ENCODE peak calls at places on chromosomes 2 and 18, in eight cellular contexts. S is fibroblast of lung, R is AG10803, Z is thyroid gland, J is ascending aorta, O is heart right ventricle, W is PC-3, C is right atrium auricular region. F is an unnamed sample.

GRCh38 chr2:100879296-100879695 is 59.4 kb downstream of the NPAS2 start:
- DNase-seq in S (no peak), R (no peak), Z (no peak), J (no peak), O (no peak), W (no peak), C (no peak), F (no peak)

GRCh38 chr2:187617925-187618324 is 63.7 kb upstream of the TFPI start:
- DNase-seq in S (no peak), R (no peak), Z (no peak), J (no peak), O (no peak), W (no peak), C (no peak), F (no peak)

GRCh38 chr2:20585351-20585709 is 65.6 kb downstream of the HS1BP3 start:
- DNase-seq in S (no peak), R (no peak), Z (no peak), J (no peak), O (no peak), W (no peak), C (no peak), F (no peak)

GRCh38 chr2:168254158-168254935 is 7.0 kb upstream of the STK39 start:
- DNase-seq in S (peak), R (peak), Z (no peak), J (no peak), O (no peak), W (peak), C (no peak), F (no peak)

GRCh38 chr18:74316257-74317180 is 880 bp downstream of the C18orf63 start:
- DNase-seq in S (peak), R (peak), Z (no peak), J (no peak), O (no peak), W (peak), C (no peak), F (peak)

GRCh38 chr2:101125799-101126198 is 25.4 kb downstream of the TBC1D8 start:
- DNase-seq in S (no peak), R (no peak), Z (no peak), J (no peak), O (no peak), W (no peak), C (no peak), F (no peak)

GRCh38 chr2:71243548-71244301 is 16.8 kb upstream of the PAIP2B start:
- DNase-seq in S (no peak), R (no peak), Z (no peak), J (no peak), O (peak), W (no peak), C (no peak), F (no peak)

GRCh38 chr2:142254057-142254456 is 123.2 kb upstream of the LRP1B start:
- DNase-seq in S (no peak), R (no peak), Z (no peak), J (no peak), O (no peak), W (no peak), C (no peak), F (no peak)

GRCh38 chr2:134927195-134927594 is 8.6 kb downstream of the CCNT2 start:
- DNase-seq in S (peak), R (peak), Z (no peak), J (no peak), O (no peak), W (peak), C (no peak), F (no peak)

GRCh38 chr2:192148620-192149321 is 46.0 kb downstream of the TMEFF2 start:
- DNase-seq in S (peak), R (peak), Z (peak), J (no peak), O (no peak), W (no peak), C (no peak), F (no peak)

GRCh38 chr2:15711126-15711860 is 119.6 kb downstream of the DDX1 start:
- DNase-seq in S (no peak), R (no peak), Z (no peak), J (no peak), O (no peak), W (no peak), C (no peak), F (no peak)

DNA sequence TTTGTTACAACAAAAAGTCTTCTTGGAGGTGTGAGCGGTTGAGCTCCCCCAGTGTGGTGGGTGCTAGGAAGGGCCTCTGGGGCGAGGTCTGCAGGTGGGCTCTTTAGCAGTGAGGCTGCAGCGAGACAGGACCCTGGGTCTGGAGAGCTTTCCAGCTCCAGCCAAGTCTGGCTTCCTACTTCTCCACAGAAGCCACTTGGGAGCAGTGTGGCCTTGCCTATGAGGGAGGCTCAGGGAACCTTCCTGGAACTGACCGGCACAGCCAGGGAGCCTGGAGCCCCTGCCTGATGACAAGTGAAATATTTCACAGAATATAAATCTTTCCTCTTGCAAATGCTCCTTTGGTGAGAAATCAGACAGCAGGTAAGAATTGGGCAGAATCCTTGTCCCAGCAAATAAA is 289.6 kb upstream of the SPRED2 start:
- DNase-seq in S (peak), R (peak), Z (peak), J (no peak), O (peak), W (peak), C (no peak), F (peak)
- TF ChIP-seq CTCF in S (peak), R (peak), Z (no peak), J (peak), O (no peak), W (peak), C (no peak), F (no peak)

DNA sequence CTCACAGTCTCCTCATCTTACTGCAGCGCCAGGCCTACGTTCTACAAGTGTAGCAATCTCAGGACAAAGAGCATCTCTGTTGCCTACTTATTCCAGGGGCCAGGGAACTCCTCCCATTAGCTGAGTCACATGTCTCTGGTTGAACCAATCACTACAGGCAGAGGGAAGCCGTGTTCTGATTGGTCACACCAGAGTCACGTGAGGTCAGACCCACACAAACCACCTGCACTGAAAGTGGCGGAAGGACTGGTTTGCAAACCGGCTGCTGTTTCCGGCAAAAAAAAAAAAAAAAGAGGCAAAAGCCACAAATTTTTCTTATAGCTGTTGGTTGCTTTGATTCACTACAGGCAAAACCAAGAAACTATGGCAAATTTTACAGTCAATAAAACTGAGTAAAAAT is 21.9 kb upstream of the USP14 start:
- DNase-seq in S (no peak), R (no peak), Z (no peak), J (no peak), O (no peak), W (no peak), C (no peak), F (no peak)
- TF ChIP-seq CTCF in S (no peak), R (no peak), Z (no peak), J (no peak), O (no peak), W (no peak), C (no peak), F (no peak)

DNA sequence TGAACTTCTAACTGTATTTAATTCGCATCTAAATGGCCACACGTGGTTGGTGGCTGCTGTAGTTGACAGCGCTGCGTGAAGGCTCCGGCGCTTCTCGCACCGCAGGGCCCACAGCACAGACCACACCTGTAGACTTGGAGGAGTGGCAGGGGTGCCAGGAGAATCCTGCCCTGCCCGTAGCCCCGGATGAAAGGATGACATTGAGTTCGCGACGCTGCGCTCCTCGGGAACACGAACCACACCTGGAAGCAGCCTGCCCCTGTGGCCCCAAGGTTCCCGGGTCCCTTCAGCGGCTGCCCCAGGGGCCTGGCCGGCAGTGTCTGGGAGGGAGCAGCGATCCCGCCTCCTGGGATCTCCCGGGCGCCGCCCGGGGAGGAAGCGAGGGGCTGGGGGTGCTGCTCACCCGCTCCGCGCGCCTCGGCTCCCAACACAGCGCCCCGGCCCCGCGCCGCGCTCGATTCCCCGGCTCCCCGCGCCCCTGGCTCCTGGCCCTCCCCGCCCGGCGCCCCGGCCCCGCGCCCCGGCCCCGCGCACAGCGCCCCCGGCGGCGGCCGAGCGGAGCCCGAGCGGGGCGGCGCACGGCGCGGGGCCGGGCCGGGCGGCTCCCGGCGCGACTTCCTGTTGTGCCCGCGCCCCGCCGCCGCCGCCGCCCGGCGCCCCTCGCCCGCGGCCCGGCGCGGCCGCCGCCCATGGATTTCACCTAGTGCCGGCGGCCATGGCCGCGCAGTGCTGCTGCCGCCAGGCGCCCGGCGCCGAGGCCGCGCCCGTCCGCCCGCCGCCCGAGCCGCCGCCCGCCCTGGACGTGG is at the start of gene RNPEPL1:
- DNase-seq in S (peak), R (no peak), Z (peak), J (peak), O (peak), W (peak), C (no peak), F (peak)
- TF ChIP-seq CTCF in S (no peak), R (peak), Z (no peak), J (no peak), O (no peak), W (no peak), C (no peak), F (no peak)

GRCh38 chr2:115303-115702 is 69.0 kb upstream of the FAM110C start:
- DNase-seq in S (no peak), R (no peak), Z (peak), J (no peak), O (no peak), W (peak), C (no peak), F (peak)
- TF ChIP-seq CTCF in S (no peak), R (no peak), Z (no peak), J (no peak), O (no peak), W (peak), C (no peak), F (no peak)

GRCh38 chr2:197168705-197169104 is 141.9 kb downstream of the ANKRD44 start:
- DNase-seq in S (peak), R (peak), Z (peak), J (peak), O (peak), W (peak), C (peak), F (peak)
- TF ChIP-seq CTCF in S (peak), R (peak), Z (no peak), J (peak), O (peak), W (peak), C (peak), F (peak)

GRCh38 chr2:27191107-27191829 is 20.6 kb upstream of the ATRAID start:
- DNase-seq in S (peak), R (peak), Z (peak), J (no peak), O (no peak), W (peak), C (peak), F (peak)
- TF ChIP-seq CTCF in S (peak), R (peak), Z (no peak), J (peak), O (peak), W (peak), C (peak), F (peak)

F was measured in Calu3.